ENCODE peak calls at places on chromosomes 16 and 17, in eight cellular contexts. C is naive thymus-derived CD4-positive, alpha-beta T cell; U is ascending aorta; J is Peyer's patch; Z is upper lobe of right lung; V is cardiac muscle cell; M is fibroblast of lung; A is lung. W is an unnamed sample.

GRCh38 chr16:4003576-4003975 is 112.7 kb downstream of the ADCY9 start:
- DNase-seq in J (no peak), M (no peak), A (no peak), Z (no peak), C (no peak), U (no peak), V (no peak), W (no peak)

GRCh38 chr16:89557230-89557935 is 3.1 kb upstream of the RPL13 start:
- DNase-seq in M (peak; percentile 65), C (peak; percentile 80), J (peak; percentile 91), V (peak; percentile 83), A (peak; percentile 80), Z (peak; percentile 90), U (peak; percentile 81), W (no peak)

GRCh38 chr17:79473111-79473835 is 137.6 kb downstream of the RBFOX3 start:
- DNase-seq in V (no peak), A (no peak), M (peak; percentile 3), Z (no peak), U (no peak), C (no peak), J (no peak), W (no peak)

GRCh38 chr16:57038151-57038550 is 48.8 kb downstream of the NLRC5 start:
- DNase-seq in M (peak; percentile 51), J (no peak), Z (no peak), U (no peak), C (no peak), A (no peak), V (no peak), W (no peak)

GRCh38 chr17:27498615-27499316 is 42.5 kb downstream of the KSR1 start:
- DNase-seq in Z (peak; percentile 25), U (no peak), J (no peak), A (no peak), M (no peak), C (no peak), V (no peak), W (no peak)

GRCh38 chr17:40347319-40348135 is 17.0 kb downstream of the GJD3 start:
- DNase-seq in Z (no peak), V (no peak), M (no peak), U (no peak), J (no peak), C (no peak), A (no peak), W (no peak)

GRCh38 chr16:2858245-2859025 is 465 bp upstream of the PRSS22 start:
- DNase-seq in M (no peak), Z (peak; percentile 93), J (peak; percentile 83), V (no peak), A (peak; percentile 84), U (no peak), C (no peak), W (no peak)

GRCh38 chr17:57580055-57580739 is 164.9 kb downstream of the CCDC182 start:
- DNase-seq in V (no peak), A (no peak), M (no peak), J (no peak), C (no peak), U (no peak), Z (no peak), W (no peak)

GRCh38 chr17:2414665-2415064 is 13.8 kb upstream of the MNT start:
- DNase-seq in Z (no peak), C (no peak), U (no peak), M (no peak), V (no peak), J (no peak), A (no peak), W (no peak)

GRCh38 chr16:11675561-11676511 is 7.6 kb downstream of the SNN start:
- DNase-seq in U (no peak), J (peak; percentile 89), A (no peak), C (no peak), M (peak; percentile 40), V (no peak), Z (no peak), W (no peak)

GRCh38 chr16:8665529-8665928 is 8.9 kb upstream of the ABAT start:
- DNase-seq in A (no peak), V (no peak), J (no peak), M (no peak), Z (no peak), C (no peak), U (no peak), W (no peak)

GRCh38 chr16:8670014-8670560 is 4.3 kb upstream of the ABAT start:
- DNase-seq in V (no peak), U (no peak), Z (no peak), A (no peak), M (no peak), J (no peak), C (no peak), W (no peak)

GRCh38 chr16:8669481-8669880 is 4.9 kb upstream of the ABAT start:
- DNase-seq in M (no peak), V (no peak), A (no peak), C (no peak), U (no peak), Z (no peak), J (no peak), W (no peak)

GRCh38 chr16:8667492-8667891 is 6.9 kb upstream of the ABAT start:
- DNase-seq in Z (no peak), M (no peak), U (no peak), J (no peak), A (no peak), V (no peak), C (no peak), W (no peak)

DNA sequence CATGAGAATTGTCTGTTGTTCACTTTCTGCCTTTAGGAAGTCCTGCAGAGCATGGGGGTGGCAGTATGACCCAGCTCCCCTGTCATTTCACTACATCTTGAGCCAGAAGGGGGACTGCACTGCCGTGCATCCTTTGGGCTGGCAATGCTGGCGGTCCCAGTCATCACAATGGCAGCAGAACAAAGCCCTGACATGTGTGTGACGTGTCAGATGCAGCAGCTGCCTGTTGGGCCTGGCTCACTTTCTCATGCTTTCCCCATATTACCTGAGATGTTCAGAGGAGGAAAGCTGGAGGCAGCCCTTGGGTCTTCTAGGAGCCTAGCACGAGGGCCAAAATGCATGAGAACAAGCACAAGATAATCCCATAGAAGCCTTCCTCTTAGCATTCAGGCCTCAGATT is 6.3 kb upstream of the ABAT start:
- DNase-seq in Z (no peak), M (no peak), U (no peak), C (no peak), V (no peak), J (no peak), A (no peak), W (no peak)
- H3K4me1 ChIP-seq in Z (no peaks in the 10 kb centered on the region), M (no peaks in the 10 kb centered on the region), U (no peaks in the 10 kb centered on the region), C (no peaks in the 10 kb centered on the region), V (peaks cover 11% of the 10 kb centered on the region), J (no peaks in the 10 kb centered on the region), A (no peaks in the 10 kb centered on the region), W (no peaks in the 10 kb centered on the region)

GRCh38 chr16:80547145-80547544 is 6.4 kb downstream of the DYNLRB2 start:
- DNase-seq in Z (no peak), J (no peak), A (no peak), M (no peak), C (no peak), V (no peak), U (no peak), W (no peak)
- H3K4me1 ChIP-seq in Z (no peaks in the 10 kb centered on the region), J (no peaks in the 10 kb centered on the region), A (no peaks in the 10 kb centered on the region), M (no peaks in the 10 kb centered on the region), C (no peaks in the 10 kb centered on the region), V (no peaks in the 10 kb centered on the region), U (no peaks in the 10 kb centered on the region), W (no peaks in the 10 kb centered on the region)

GRCh38 chr17:78357177-78357586 is 2.7 kb downstream of the SOCS3 start:
- DNase-seq in U (peak; percentile 79), J (no peak), V (peak; percentile 50), Z (peak; percentile 78), A (no peak), M (peak; percentile 84), C (no peak), W (no peak)

GRCh38 chr17:78357687-78358537 is 2.0 kb downstream of the SOCS3 start:
- DNase-seq in J (no peak), V (no peak), A (no peak), M (no peak), Z (no peak), U (no peak), C (no peak), W (no peak)

GRCh38 chr17:78355045-78355641 is 4.7 kb downstream of the SOCS3 start:
- DNase-seq in M (no peak), A (no peak), Z (no peak), J (no peak), V (no peak), U (no peak), C (no peak), W (no peak)

GRCh38 chr17:78355701-78356100 is 4.2 kb downstream of the SOCS3 start:
- DNase-seq in Z (no peak), V (no peak), J (no peak), C (no peak), A (no peak), U (no peak), M (no peak), W (no peak)

DNA sequence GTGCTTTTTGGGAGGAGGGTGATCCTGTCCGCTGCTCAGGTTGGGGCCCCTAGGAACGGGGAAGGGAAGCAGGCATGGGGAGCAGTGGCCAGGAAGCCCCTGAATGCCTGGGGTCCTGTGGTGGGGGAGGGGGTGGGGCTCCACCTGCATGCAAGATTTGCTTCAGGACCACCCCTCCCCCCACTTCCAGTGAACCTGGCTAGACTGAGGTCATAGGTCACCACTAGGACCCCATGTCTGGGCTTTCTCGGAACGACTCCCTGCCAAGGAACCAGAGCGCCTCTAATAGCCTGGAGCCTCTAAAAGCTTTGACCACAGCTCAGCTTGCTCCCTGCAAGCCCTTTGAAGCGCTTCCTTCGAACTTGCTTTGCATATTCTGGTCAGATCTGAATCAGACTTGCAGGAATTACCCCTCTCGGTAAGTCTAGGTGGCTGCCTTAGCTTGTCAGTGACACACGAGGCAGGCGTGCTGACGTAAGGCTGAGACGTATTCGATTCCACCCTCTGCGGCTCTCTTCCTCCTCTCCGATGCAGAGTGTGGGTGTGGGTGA is 3.6 kb downstream of the SOCS3 start:
- DNase-seq in A (no peak), U (peak; percentile 81), C (peak; percentile 82), Z (no peak), J (peak; percentile 93), M (peak; percentile 98), V (peak; percentile 43), W (no peak)
- H3K4me1 ChIP-seq in A (peaks cover 22% of the 10 kb centered on the region), U (peaks cover 10% of the 10 kb centered on the region), C (peaks cover 63% of the 10 kb centered on the region), Z (peaks cover 79% of the 10 kb centered on the region), J (peaks cover 6% of the 10 kb centered on the region), M (peaks cover 29% of the 10 kb centered on the region), V (peaks cover 61% of the 10 kb centered on the region), W (peaks cover 69% of the 10 kb centered on the region)

GRCh38 chr17:50146230-50146926 is 4.1 kb downstream of the PPP1R9B start:
- DNase-seq in U (no peak), J (no peak), V (no peak), A (no peak), C (no peak), M (no peak), Z (no peak), W (no peak)

GRCh38 chr17:50148226-50149098 is 2.0 kb downstream of the PPP1R9B start:
- DNase-seq in C (no peak), Z (peak; percentile 84), V (no peak), U (peak; percentile 82), M (peak; percentile 53), J (peak; percentile 89), A (peak; percentile 71), W (no peak)

GRCh38 chr17:50145532-50146229 is 4.8 kb downstream of the PPP1R9B start:
- DNase-seq in A (no peak), M (no peak), J (no peak), Z (no peak), V (no peak), C (no peak), U (no peak), W (no peak)

GRCh38 chr17:50147841-50148225 is 2.6 kb downstream of the PPP1R9B start:
- DNase-seq in V (no peak), M (no peak), Z (no peak), U (peak; percentile 78), J (peak; percentile 74), A (no peak), C (no peak), W (no peak)

GRCh38 chr17:50146927-50147640 is 3.4 kb downstream of the PPP1R9B start:
- DNase-seq in V (no peak), M (no peak), J (no peak), C (no peak), Z (no peak), U (peak; percentile 75), A (no peak), W (no peak)
- H3K4me1 ChIP-seq in V (peaks cover 10% of the 10 kb centered on the region), M (peaks cover 22% of the 10 kb centered on the region), J (peaks cover 5% of the 10 kb centered on the region), C (peaks cover 38% of the 10 kb centered on the region), Z (peaks cover 40% of the 10 kb centered on the region), U (peaks cover 21% of the 10 kb centered on the region), A (peaks cover 11% of the 10 kb centered on the region), W (peaks cover 94% of the 10 kb centered on the region)